ENCODE peak calls at places on chromosomes 3 and 15, in four cellular contexts. Y is A549, W is tibial nerve, I is SK-N-SH. J is an unnamed sample. For H3K4me1, the result is how much of the 10 kb centered on the place peaks cover.

GRCh38 chr15:101232677-101233076 is 19.2 kb downstream of the CHSY1 start:
- DNase-seq in Y (no peak), W (no peak), I (no peak), J (no peak)

GRCh38 chr3:27681249-27681748 is 40.8 kb downstream of the EOMES start:
- DNase-seq in Y (peak), W (peak), I (peak), J (no peak)

GRCh38 chr15:75067123-75067854 is 43.9 kb downstream of the PPCDC start:
- DNase-seq in Y (no peak), W (no peak), I (no peak), J (no peak)

GRCh38 chr3:186492594-186492993 is 51.6 kb downstream of the CRYGS start:
- DNase-seq in Y (no peak), W (no peak), I (no peak), J (no peak)

GRCh38 chr3:133383175-133383574 is 16.7 kb upstream of the BFSP2 start:
- DNase-seq in Y (no peak), W (no peak), I (no peak), J (no peak)

GRCh38 chr15:63381301-63382192 is at the start of gene CA12:
- DNase-seq in Y (peak), W (no peak), I (peak), J (peak)

GRCh38 chr3:31613654-31614053 is 80.9 kb downstream of the STT3B start:
- DNase-seq in Y (no peak), W (no peak), I (no peak), J (no peak)

GRCh38 chr3:190728574-190729246 is 133.8 kb downstream of the GMNC start:
- DNase-seq in Y (no peak), W (no peak), I (no peak), J (no peak)

GRCh38 chr3:153180860-153181372 is 18.9 kb downstream of the RAP2B start:
- DNase-seq in Y (no peak), W (no peak), I (no peak), J (no peak)

DNA sequence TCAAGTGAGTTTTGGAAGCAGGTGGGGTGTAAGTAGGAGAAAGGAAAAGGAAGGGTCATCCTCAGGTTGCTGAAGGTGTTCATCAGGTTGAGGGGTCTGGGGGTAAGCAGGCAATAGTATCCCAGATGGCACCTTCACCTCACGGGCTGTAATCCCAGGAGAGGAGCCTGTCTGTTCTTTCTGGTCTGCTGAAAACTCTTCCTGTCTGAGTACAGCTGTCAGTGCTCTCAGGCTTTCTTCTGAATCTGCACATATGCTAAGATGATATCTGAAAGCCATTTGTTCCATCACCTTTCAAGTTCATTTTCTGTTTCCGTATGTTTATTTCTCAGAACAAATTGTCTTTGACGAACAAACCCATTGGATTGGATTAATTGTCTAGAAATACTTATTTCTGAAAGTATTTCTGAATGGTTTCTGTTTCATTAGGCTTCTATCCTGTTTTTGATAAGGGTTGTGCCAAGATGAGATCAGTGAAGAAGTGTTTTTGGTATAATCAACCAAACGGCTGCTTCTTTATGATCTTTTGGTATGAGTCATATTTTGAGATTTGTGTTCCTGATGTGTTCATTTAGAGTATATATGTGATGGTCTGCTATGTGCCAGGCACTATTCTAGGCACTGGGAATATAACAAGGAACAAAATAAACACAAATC is 13.3 kb downstream of the ZNF592 start:
- DNase-seq in Y (no peak), W (no peak), I (peak), J (no peak)
- H3K4me1 ChIP-seq in Y (under half), W (half or more), I (under half), J (under half)

DNA sequence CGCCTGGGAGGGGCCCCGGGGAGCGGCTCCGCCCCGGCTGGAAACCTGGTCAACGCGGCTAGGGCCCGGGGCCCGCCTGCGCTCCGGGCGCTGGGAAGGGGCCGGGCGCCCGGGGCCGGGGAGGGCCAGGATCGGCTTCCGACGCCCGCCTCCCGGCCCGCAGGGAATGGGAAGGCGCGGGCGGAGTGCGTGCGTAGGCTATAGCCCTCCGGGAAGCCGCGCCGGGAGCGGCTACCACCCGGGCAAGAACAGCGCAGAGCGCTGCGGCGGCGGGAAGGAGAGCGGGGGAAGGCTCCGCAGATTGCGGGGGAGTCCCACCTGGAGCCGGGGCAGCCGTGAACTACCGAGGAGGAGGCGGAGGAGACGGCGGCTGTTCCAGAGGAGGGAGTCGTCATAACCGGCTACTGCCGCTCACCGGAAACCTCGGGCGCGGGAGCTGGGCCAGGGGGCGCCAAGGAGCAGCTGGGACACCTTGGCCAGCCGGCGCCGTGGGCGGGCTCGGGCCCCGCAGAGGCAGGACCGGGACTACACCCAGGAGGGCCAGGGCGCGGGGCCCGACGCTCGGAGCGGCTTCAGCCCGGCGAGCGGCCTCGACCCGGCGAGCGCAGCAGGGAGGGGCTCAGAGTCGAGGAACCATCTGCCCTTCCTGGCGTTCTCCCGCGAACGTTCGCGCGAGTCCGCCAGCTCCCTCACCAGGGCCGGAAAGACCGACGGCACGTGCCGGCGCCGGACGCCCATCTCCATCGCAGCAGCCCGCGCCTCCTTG is at the start of gene EOGT:
- DNase-seq in Y (peak), W (peak), I (peak), J (peak)
- TF ChIP-seq EP300 in Y (no peak), W (peak), I (no peak), J (no peak)

GRCh38 chr3:145951431-145951830 is 209.6 kb downstream of the PLOD2 start:
- DNase-seq in Y (no peak), W (no peak), I (no peak), J (no peak)

GRCh38 chr3:145952541-145952940 is 208.4 kb downstream of the PLOD2 start:
- DNase-seq in Y (no peak), W (no peak), I (no peak), J (no peak)

DNA sequence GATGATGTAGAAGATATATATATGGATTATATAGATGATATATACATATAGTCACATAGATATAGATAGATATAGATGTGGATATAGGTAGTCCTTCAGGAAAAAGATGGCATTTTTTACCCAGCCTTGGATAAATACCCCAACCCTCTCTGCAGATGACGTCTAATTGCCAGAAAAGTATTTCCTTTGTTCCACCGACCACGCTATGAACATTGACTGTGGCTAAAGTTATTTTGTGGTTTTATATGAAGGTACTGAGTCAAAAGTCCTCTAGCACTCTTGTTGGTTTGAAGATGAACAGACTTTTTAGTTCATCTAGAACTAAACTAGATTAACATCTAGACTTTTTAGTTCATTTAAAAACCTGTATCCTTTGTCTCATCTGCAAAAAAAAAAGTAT is 207.7 kb downstream of the PLOD2 start:
- DNase-seq in Y (no peak), W (no peak), I (no peak), J (no peak)
- H3K27ac ChIP-seq in Y (no peak), W (no peak), I (no peak), J (no peak)

GRCh38 chr3:48465531-48466378 is 19.2 kb downstream of the ATRIP start:
- DNase-seq in Y (peak), W (peak), I (peak), J (peak)
- H3K4me1 ChIP-seq in Y (half or more), W (half or more), I (under half), J (half or more)

GRCh38 chr3:122415762-122416654 is at the start of gene WDR5B:
- DNase-seq in Y (peak), W (peak), I (peak), J (peak)
- TF ChIP-seq EP300 in Y (no peak), W (peak), I (peak), J (no peak)

DNA sequence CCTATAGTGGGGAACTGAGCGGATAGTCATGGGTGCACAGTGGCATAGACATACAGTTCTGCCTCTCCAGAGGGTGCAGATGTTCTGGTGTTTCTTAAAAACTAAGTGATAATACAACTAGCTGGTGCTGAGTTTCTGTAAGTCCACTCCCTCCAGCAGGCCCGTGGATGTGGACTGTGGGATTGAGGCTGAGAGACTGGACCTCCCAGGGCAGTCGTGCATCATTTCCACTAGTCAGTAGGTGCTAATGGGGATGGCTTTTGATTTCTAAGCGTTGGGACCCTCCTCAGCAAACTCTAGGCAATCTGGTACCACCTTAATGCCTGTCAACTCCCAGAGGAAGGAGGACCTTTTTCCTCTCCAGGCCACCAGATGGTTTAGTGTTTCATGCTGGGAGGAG is 27.3 kb upstream of the TIMP4 start:
- DNase-seq in Y (no peak), W (no peak), I (no peak), J (no peak)
- H3K27ac ChIP-seq in Y (peak), W (no peak), I (no peak), J (no peak)

J was measured in sigmoid colon.